ENCODE peak calls at places on chromosomes 5 and 9, in four cellular contexts. Q is adrenal gland, J is H1, N is transverse colon. A is an unnamed sample.

GRCh38 chr5:57082441-57083067 is 91.3 kb upstream of the GPBP1 start:
- DNase-seq in Q (no peak), J (no peak), N (no peak), A (no peak)

GRCh38 chr9:5438301-5439162 is 807 bp upstream of the PLGRKT start:
- DNase-seq in Q (peak; percentile 37), J (peak; percentile 45), N (peak; percentile 34), A (no peak)

GRCh38 chr5:166436857-166437256 is 1854.6 kb upstream of the WWC1 start:
- DNase-seq in Q (no peak), J (no peak), N (no peak), A (no peak)

GRCh38 chr9:136695955-136696354 is 8.7 kb upstream of the AGPAT2 start:
- DNase-seq in Q (no peak), J (peak; percentile 47), N (peak; percentile 42), A (no peak)

GRCh38 chr9:36400332-36401178 is 486 bp upstream of the RNF38 start:
- DNase-seq in Q (peak; percentile 88), J (peak; percentile 89), N (peak; percentile 93), A (peak; percentile 94)

GRCh38 chr5:14221768-14222167 is 78.6 kb downstream of the TRIO start:
- DNase-seq in Q (no peak), J (no peak), N (no peak), A (no peak)

GRCh38 chr5:143023447-143024096 is 253.4 kb downstream of the ARHGAP26 start:
- DNase-seq in Q (no peak), J (no peak), N (peak; percentile 18), A (peak; percentile 82)

GRCh38 chr5:57836331-57836730 is 353.7 kb upstream of the ACTBL2 start:
- DNase-seq in Q (no peak), J (no peak), N (no peak), A (no peak)

GRCh38 chr5:145775893-145776444 is 59.2 kb downstream of the PRELID2 start:
- DNase-seq in Q (peak; percentile 65), J (no peak), N (no peak), A (peak; percentile 82)

GRCh38 chr9:10875752-10876151 is 262.9 kb upstream of the PTPRD start:
- DNase-seq in Q (no peak), J (no peak), N (no peak), A (no peak)

GRCh38 chr5:102018279-102018678 is 277.8 kb downstream of the SLCO4C1 start:
- DNase-seq in Q (no peak), J (no peak), N (no peak), A (no peak)

GRCh38 chr9:94687451-94687850 is 39.0 kb upstream of the AOPEP start:
- DNase-seq in Q (no peak), J (no peak), N (no peak), A (no peak)

GRCh38 chr5:1923341-1923740 is 40.6 kb upstream of the IRX4 start:
- DNase-seq in Q (no peak), J (no peak), N (no peak), A (no peak)

GRCh38 chr9:30970186-30970585 is 1414.3 kb upstream of the ACO1 start:
- DNase-seq in Q (no peak), J (no peak), N (no peak), A (no peak)

GRCh38 chr9:94140791-94141790 is 56.8 kb downstream of the PTPDC1 start:
- DNase-seq in Q (no peak), J (no peak), N (no peak), A (no peak)

DNA sequence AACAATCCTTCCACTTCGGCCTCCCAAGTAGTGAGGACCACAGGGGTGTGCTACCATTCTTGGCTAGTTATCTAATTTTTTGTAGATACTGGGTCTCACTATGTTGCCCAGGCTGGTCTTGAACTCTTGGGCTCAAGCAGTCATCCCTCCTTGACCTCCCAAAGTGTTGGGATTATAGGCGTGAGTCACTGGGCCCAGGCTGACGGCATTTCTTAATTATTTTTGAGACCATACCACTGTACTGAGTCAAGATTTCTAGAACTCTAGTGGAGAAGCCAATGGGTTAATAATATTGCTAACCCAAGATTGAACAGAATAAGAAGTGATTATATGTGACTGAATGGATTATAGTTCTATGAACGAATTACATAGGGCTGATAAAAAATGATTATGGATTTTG is 66.7 kb downstream of the TARS1 start:
- DNase-seq in Q (no peak), J (no peak), N (no peak), A (no peak)
- H3K4me3 ChIP-seq in Q (no peak overlapping the region), J (no peak overlapping the region), N (no peak overlapping the region), A (no peak overlapping the region)

DNA sequence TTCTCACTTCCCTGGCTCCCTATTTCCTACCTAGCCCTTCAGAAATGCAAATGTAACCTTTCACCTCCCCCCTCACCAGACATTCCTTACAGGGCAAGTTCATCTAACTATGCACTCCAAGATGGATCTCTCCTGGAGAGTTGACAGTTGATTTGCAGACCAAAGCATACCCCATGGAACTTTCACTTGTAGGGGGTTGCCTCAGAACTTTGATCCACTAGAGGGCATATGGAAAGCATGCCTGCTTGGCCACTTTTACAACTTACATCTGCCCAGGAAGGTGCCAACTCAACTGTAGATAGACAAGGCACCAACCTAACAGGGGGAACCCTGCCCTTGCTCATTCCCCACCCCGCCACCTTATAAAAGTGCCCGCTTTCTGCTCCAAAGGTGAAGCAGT is 187.8 kb downstream of the NXNL2 start:
- DNase-seq in Q (no peak), J (no peak), N (no peak), A (no peak)
- TF ChIP-seq CTCF in Q (peak; percentile 24), J (peak; percentile 43), N (peak; percentile 7), A (no peak)

GRCh38 chr5:91556-92263 is at the start of gene PLEKHG4B:
- DNase-seq in Q (no peak), J (peak; percentile 96), N (no peak), A (peak; percentile 14)
- H3K4me3 ChIP-seq in Q (no peak within 1 kb of the TSS), J (peak within 1 kb of the TSS; percentile 62), N (peak within 1 kb of the TSS; percentile 30), A (no peak within 1 kb of the TSS)

DNA sequence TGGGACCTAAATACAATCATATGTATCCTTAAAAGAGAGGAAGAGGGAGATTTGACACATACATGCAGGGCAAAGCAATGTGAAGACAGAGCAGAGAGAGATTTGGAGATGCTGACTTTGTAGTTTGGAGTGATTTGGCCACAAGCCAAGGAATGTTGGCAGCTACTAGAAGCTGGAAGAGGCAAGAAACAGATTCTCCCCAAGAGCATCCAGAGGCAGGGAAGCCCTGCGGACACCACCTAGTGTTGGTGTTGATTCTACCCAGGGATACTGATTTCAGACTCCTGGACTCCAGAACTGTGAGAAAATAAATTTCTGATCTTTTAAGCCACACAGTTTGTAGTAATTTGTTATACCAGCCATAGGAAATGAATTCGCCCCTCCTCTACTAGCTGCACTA is 64.9 kb upstream of the OSMR start:
- DNase-seq in Q (peak; percentile 81), J (no peak), N (peak; percentile 42), A (peak; percentile 89)
- TF ChIP-seq CTCF in Q (peak; percentile 37), J (no peak), N (peak; percentile 6), A (peak; percentile 41)

DNA sequence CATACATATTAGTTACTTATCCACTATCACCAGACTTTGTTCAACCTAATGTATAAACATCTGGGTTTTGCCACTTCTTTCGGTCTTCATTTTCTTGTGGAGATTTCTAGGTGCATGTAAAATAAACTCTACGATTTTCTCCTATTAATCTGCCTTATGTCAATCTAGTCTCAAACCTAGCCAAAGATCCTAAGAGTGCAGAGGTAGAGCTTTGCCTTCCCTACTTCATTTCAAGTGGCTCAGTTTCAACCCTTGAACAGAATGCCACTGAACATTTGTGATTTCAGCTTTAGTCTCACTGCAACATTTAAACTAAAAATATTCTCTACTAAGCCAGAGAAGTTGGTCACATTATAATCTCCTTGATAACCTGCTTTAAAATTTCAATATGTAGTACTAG is 94.0 kb downstream of the EDIL3 start:
- DNase-seq in Q (no peak), J (no peak), N (no peak), A (no peak)
- H3K4me3 ChIP-seq in Q (no peak overlapping the region), J (no peak overlapping the region), N (no peak overlapping the region), A (no peak overlapping the region)

DNA sequence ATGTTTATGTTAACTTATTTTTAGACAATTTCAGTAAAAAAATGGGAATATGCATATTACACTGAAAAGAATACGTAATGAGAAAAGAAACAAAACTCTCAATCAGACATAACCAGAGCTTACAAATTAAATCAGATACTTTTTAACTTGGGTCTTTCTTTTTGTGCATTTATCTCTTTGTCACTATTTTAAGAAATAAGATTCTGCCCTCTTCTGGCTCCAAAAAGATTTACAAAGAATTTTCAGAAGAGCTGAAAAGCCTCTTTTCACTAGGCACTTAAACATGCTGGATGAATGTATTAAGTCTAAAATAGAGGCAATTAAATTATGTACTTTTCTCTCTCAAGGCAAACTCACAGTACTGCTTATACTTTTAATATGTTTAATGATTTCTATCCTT is 55.5 kb downstream of the CEP120 start:
- DNase-seq in Q (no peak), J (no peak), N (no peak), A (peak; percentile 19)
- TF ChIP-seq CTCF in Q (no peak), J (peak; percentile 3), N (peak; percentile 20), A (peak; percentile 18)

GRCh38 chr5:139650031-139650688 is 2.0 kb downstream of the CXXC5 start:
- DNase-seq in Q (no peak), J (no peak), N (peak; percentile 55), A (peak; percentile 67)
- H3K4me3 ChIP-seq in Q (no peak overlapping the region), J (peak overlapping the region; percentile 90), N (peak overlapping the region; percentile 91), A (peak overlapping the region; percentile 77)

DNA sequence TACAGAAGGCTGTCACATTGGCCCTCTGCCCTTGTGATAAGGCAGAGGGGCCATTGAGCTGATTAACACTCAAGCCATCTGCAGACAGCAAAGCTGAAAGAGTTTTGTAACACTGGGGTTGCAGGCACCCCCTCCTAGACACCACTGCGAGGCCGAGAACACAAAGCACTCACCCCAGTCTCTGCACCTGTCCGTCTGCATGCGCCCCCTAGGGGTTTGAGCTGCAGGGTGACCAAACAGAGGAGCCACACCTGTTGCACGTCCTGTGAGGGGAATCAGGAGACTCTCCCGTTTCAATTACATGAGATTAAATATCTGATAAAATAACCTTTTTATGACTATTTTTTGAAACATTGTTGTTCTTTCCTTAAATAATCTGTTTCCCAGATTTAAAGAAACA is 1180.4 kb downstream of the CDH9 start:
- DNase-seq in Q (no peak), J (peak; percentile 89), N (no peak), A (no peak)
- TF ChIP-seq CTCF in Q (no peak), J (peak; percentile 85), N (no peak), A (no peak)

GRCh38 chr9:37452611-37453010 is 12.6 kb downstream of the ZBTB5 start:
- DNase-seq in Q (peak; percentile 16), J (no peak), N (no peak), A (no peak)

GRCh38 chr9:37451628-37452027 is 13.6 kb downstream of the ZBTB5 start:
- DNase-seq in Q (no peak), J (no peak), N (no peak), A (no peak)

GRCh38 chr9:37453827-37454226 is 11.4 kb downstream of the ZBTB5 start:
- DNase-seq in Q (no peak), J (no peak), N (no peak), A (no peak)

GRCh38 chr9:37446401-37446800 is 18.8 kb downstream of the ZBTB5 start:
- DNase-seq in Q (no peak), J (no peak), N (no peak), A (peak; percentile 50)

GRCh38 chr9:37449877-37450632 is 15.2 kb downstream of the ZBTB5 start:
- DNase-seq in Q (no peak), J (no peak), N (no peak), A (no peak)
- H3K4me3 ChIP-seq in Q (no peak overlapping the region), J (no peak overlapping the region), N (no peak overlapping the region), A (no peak overlapping the region)

A was measured in foreskin fibroblast.